ENCODE peak calls at places on chromosomes 11 and 22, in six cellular contexts. L is ecto neural progenitor cell, Z is H4, Q is adrenal gland, C is AG10803, O is EL. U is an unnamed sample.
A peak's percentile ranks its signal among the peaks of the same experiment; 100 is the strongest.

GRCh38 chr11:75068993-75069392 is 27.7 kb downstream of the OR2AT4 start:
- DNase-seq in L (no peak), Z (no peak), Q (no peak), C (no peak), O (no peak), U (no peak)

GRCh38 chr22:35830305-35830704 is 112.6 kb downstream of the APOL5 start:
- DNase-seq in L (no peak), Z (no peak), Q (no peak), C (no peak), O (no peak), U (no peak)

GRCh38 chr11:61510178-61510979 is 1.8 kb downstream of the LRRC10B start:
- DNase-seq in L (no peak), Z (no peak), Q (no peak), C (no peak), O (no peak), U (no peak)

GRCh38 chr11:121899534-121899933 is 216.5 kb downstream of the BLID start:
- DNase-seq in L (no peak), Z (no peak), Q (no peak), C (no peak), O (no peak), U (no peak)

GRCh38 chr22:16807109-16807508 is 18.1 kb downstream of the XKR3 start:
- DNase-seq in L (no peak), Z (no peak), Q (no peak), C (no peak), O (no peak), U (no peak)

GRCh38 chr11:45089845-45090499 is 56.5 kb upstream of the PRDM11 start:
- DNase-seq in L (no peak), Z (peak; percentile 42), Q (peak; percentile 36), C (peak; percentile 72), O (peak; percentile 52), U (no peak)

GRCh38 chr22:31977141-31977781 is 32.9 kb downstream of the YWHAH start:
- DNase-seq in L (peak; percentile 87), Z (peak; percentile 49), Q (peak; percentile 83), C (peak; percentile 55), O (peak; percentile 72), U (peak; percentile 85)

GRCh38 chr11:95229199-95230053 is 1.6 kb downstream of the SESN3 start:
- DNase-seq in L (no peak), Z (no peak), Q (no peak), C (no peak), O (no peak), U (peak; percentile 41)

GRCh38 chr11:1448166-1448825 is 38.3 kb downstream of the MOB2 start:
- DNase-seq in L (no peak), Z (no peak), Q (no peak), C (no peak), O (no peak), U (no peak)

GRCh38 chr11:72856551-72857342 is 42.5 kb downstream of the ATG16L2 start:
- DNase-seq in L (no peak), Z (no peak), Q (no peak), C (peak; percentile 20), O (no peak), U (no peak)

GRCh38 chr22:27493797-27494196 is 307.8 kb downstream of the MN1 start:
- DNase-seq in L (no peak), Z (no peak), Q (no peak), C (no peak), O (no peak), U (no peak)

GRCh38 chr22:42747701-42748513 is 27.2 kb upstream of the A4GALT start:
- DNase-seq in L (no peak), Z (peak; percentile 73), Q (no peak), C (peak; percentile 76), O (peak; percentile 76), U (peak; percentile 73)

GRCh38 chr11:115215694-115216615 is 288.3 kb downstream of the CADM1 start:
- DNase-seq in L (no peak), Z (peak; percentile 10), Q (no peak), C (no peak), O (peak; percentile 2), U (no peak)